ENCODE peak calls at places on chromosome 13, in seven cellular contexts. H, B, G, U, X, Q and W are unnamed samples. For H3K4me1, the result is how much of the 10 kb centered on the place peaks cover.

GRCh38 chr13:113535381-113535781 is 44.9 kb upstream of the DCUN1D2 start:
- DNase-seq in Q (no peak), G (no peak), H (no peak), B (no peak), X (no peak), U (no peak), W (peak)

GRCh38 chr13:41459754-41460111 is 2.4 kb downstream of the RGCC start:
- DNase-seq in U (no peak), Q (no peak), H (no peak), G (no peak), B (no peak), X (no peak), W (no peak)

GRCh38 chr13:113667771-113668490 is 912 bp downstream of the GRK1 start:
- DNase-seq in B (no peak), Q (no peak), X (no peak), H (no peak), G (no peak), U (no peak), W (peak)

GRCh38 chr13:100506154-100506553 is 82.4 kb downstream of the GGACT start:
- DNase-seq in H (no peak), X (no peak), G (no peak), Q (no peak), U (no peak), B (no peak), W (no peak)

GRCh38 chr13:35549481-35549880 is 73.0 kb upstream of the MAB21L1 start:
- DNase-seq in H (no peak), X (no peak), G (no peak), U (no peak), Q (no peak), B (no peak), W (no peak)

GRCh38 chr13:101425623-101426022 is 9.3 kb upstream of the NALCN start:
- DNase-seq in G (no peak), B (no peak), H (no peak), X (no peak), U (no peak), Q (no peak), W (no peak)

GRCh38 chr13:108877300-108877699 is 247.9 kb downstream of the MYO16 start:
- DNase-seq in H (no peak), U (no peak), Q (peak), X (no peak), G (no peak), B (no peak), W (no peak)

GRCh38 chr13:29594710-29595379 is 643 bp downstream of the SLC7A1 start:
- DNase-seq in Q (peak), H (peak), G (peak), X (peak), B (no peak), U (peak), W (peak)

GRCh38 chr13:36998624-36999041 is 507 bp downstream of the ALG5 start:
- DNase-seq in X (no peak), H (no peak), G (no peak), B (no peak), U (peak), Q (peak), W (no peak)

GRCh38 chr13:30791354-30791921 is 56.1 kb downstream of the ALOX5AP start:
- DNase-seq in H (no peak), G (no peak), U (no peak), Q (no peak), X (no peak), B (no peak), W (no peak)

GRCh38 chr13:62212246-62212645 is 796.6 kb upstream of the PCDH20 start:
- DNase-seq in U (no peak), G (no peak), H (no peak), Q (no peak), B (no peak), X (no peak), W (no peak)

GRCh38 chr13:46170687-46171086 is 11.3 kb downstream of the LCP1 start:
- DNase-seq in Q (peak), G (no peak), H (peak), X (no peak), U (no peak), B (no peak), W (no peak)

GRCh38 chr13:46171223-46171622 is 10.8 kb downstream of the LCP1 start:
- DNase-seq in Q (no peak), U (no peak), H (no peak), B (no peak), X (no peak), G (no peak), W (no peak)

GRCh38 chr13:46171739-46172138 is 10.2 kb downstream of the LCP1 start:
- DNase-seq in B (no peak), Q (no peak), U (no peak), G (no peak), H (no peak), X (no peak), W (no peak)

GRCh38 chr13:46172531-46172991 is 9.4 kb downstream of the LCP1 start:
- DNase-seq in U (no peak), H (no peak), Q (no peak), X (no peak), G (no peak), B (no peak), W (no peak)

GRCh38 chr13:46173656-46174055 is 8.3 kb downstream of the LCP1 start:
- DNase-seq in U (no peak), B (no peak), H (no peak), G (no peak), X (no peak), Q (no peak), W (no peak)
- H3K4me1 ChIP-seq in U (under half), B (under half), H (under half), G (under half), X (under half), Q (under half), W (under half)

GRCh38 chr13:32530841-32531253 is 7.7 kb downstream of the N4BP2L2 start:
- DNase-seq in G (no peak), H (no peak), X (no peak), Q (no peak), U (no peak), B (no peak), W (no peak)

GRCh38 chr13:32528358-32528757 is 10.2 kb downstream of the N4BP2L2 start:
- DNase-seq in B (no peak), H (no peak), U (no peak), Q (no peak), G (no peak), X (no peak), W (no peak)

GRCh38 chr13:32527151-32527550 is 11.4 kb downstream of the N4BP2L2 start:
- DNase-seq in G (no peak), X (no peak), H (no peak), B (no peak), Q (no peak), U (no peak), W (no peak)
- H3K4me1 ChIP-seq in G (under half), X (half or more), H (under half), B (under half), Q (under half), U (under half), W (under half)

DNA sequence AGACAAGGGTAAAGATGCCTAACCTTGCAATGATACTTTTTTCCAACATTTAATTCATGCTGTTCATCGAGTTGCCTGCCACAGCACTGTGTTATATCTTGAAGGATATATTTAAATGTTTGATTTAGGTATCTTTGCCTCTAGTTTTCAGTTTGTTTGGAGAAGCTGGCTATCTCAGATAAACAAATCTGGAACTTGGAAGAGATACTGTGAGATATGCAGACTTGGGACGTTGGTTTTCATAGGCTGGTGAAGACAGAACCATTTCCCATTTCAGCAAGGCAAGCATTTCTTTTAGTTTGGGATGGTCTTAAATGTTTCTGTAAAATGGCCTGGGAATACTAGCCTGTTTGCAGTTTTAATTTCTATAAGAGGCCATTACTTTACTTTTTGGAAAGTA is 3.3 kb downstream of the RNASEH2B start:
- DNase-seq in X (no peak), U (no peak), B (no peak), G (no peak), H (no peak), Q (no peak), W (no peak)
- H3K4me1 ChIP-seq in X (under half), U (under half), B (under half), G (under half), H (under half), Q (under half), W (under half)

GRCh38 chr13:98254541-98254940 is 77.5 kb upstream of the RNF113B start:
- DNase-seq in X (no peak), G (no peak), B (no peak), Q (no peak), U (no peak), H (no peak), W (no peak)
- H3K4me1 ChIP-seq in X (under half), G (under half), B (under half), Q (under half), U (under half), H (under half), W (under half)

GRCh38 chr13:23325191-23325590 is 108.3 kb downstream of the SACS start:
- DNase-seq in G (no peak), H (no peak), Q (no peak), U (no peak), X (no peak), B (no peak), W (no peak)

GRCh38 chr13:23320926-23321533 is 112.5 kb downstream of the SACS start:
- DNase-seq in X (no peak), Q (no peak), B (no peak), G (no peak), H (no peak), U (no peak), W (no peak)

GRCh38 chr13:23321534-23322241 is 111.8 kb downstream of the SACS start:
- DNase-seq in B (peak), H (no peak), G (no peak), U (no peak), X (peak), Q (no peak), W (peak)

GRCh38 chr13:23323946-23324709 is 109.4 kb downstream of the SACS start:
- DNase-seq in X (no peak), B (no peak), Q (no peak), G (no peak), U (peak), H (no peak), W (no peak)

DNA sequence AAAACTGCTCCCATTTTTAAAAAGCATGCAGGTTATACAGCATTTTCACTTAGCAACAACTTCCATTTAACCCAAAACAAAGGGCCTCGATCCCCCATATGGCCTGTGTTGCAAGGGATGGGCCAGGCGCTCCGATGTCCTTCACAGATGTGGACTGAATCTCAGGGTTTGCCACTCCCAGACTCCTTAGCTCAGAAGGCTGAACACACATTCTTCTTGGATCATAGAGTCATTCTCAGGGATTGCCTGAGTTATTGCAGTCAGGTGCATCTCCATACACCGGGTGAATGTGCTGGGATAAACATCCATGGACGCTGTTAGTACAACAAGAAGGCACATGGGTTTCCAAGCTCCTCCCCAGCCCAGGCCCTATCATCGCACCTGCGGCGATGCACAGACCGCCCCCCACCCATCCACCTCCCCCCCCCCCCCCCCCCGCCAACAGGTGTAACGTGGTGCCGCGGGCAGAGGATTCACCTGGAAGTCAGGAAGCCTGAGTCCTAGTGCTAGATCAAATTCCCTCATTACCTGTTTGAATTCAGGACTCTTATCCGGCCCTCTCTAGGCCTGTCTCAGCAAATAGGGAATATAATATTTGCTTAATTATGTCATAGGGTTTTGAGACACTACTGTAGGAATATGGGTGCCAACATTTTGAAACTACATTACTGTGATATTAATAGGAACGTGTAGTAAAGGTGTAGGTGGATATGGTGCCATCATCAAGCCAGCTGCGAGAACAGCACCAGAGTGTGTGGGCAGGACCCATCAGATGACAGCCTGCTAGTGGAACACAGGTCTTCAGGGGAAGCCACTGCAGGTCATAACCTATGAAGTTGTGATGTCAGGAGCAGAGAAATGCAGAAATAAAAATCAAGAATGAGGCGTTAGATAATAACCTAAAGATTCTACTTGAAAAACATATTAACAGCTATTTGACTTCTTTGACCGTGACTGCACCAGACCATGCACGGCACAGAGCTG is 110.9 kb downstream of the SACS start:
- DNase-seq in U (no peak), G (no peak), Q (no peak), X (no peak), B (no peak), H (no peak), W (no peak)
- H3K4me1 ChIP-seq in U (under half), G (under half), Q (under half), X (under half), B (under half), H (under half), W (under half)

GRCh38 chr13:53015971-53016370 is 12.6 kb upstream of the OLFM4 start:
- DNase-seq in X (no peak), Q (no peak), U (no peak), G (no peak), H (no peak), B (no peak), W (no peak)

GRCh38 chr13:53023246-53023645 is 5.4 kb upstream of the OLFM4 start:
- DNase-seq in Q (no peak), X (no peak), G (no peak), U (no peak), B (no peak), H (no peak), W (no peak)

GRCh38 chr13:53018690-53019647 is 9.6 kb upstream of the OLFM4 start:
- DNase-seq in Q (no peak), X (no peak), G (no peak), B (no peak), U (no peak), H (no peak), W (no peak)

GRCh38 chr13:53017433-53017970 is 11.1 kb upstream of the OLFM4 start:
- DNase-seq in U (no peak), X (no peak), H (no peak), G (no peak), B (no peak), Q (no peak), W (no peak)

GRCh38 chr13:53020764-53021332 is 7.8 kb upstream of the OLFM4 start:
- DNase-seq in U (no peak), G (no peak), H (no peak), Q (no peak), X (no peak), B (no peak), W (no peak)
- H3K4me1 ChIP-seq in U (under half), G (under half), H (under half), Q (under half), X (under half), B (under half), W (under half)

GRCh38 chr13:24267283-24267682 is 42.1 kb upstream of the C1QTNF9 start:
- DNase-seq in G (no peak), X (peak), B (no peak), U (no peak), H (no peak), Q (no peak), W (no peak)
- H3K4me1 ChIP-seq in G (under half), X (under half), B (under half), U (under half), H (under half), Q (under half), W (under half)

GRCh38 chr13:110028838-110029621 is 242.6 kb upstream of the IRS2 start:
- DNase-seq in G (no peak), Q (no peak), U (no peak), B (no peak), X (no peak), H (no peak), W (no peak)
- H3K4me1 ChIP-seq in G (under half), Q (under half), U (under half), B (under half), X (under half), H (under half), W (under half)